ENCODE peak calls at places on chromosomes 12 and 14, in six cellular contexts. V is GM12865, D is lower leg skin, G is fibroblast of mammary gland, Z is thoracic aorta, K is tibial artery. C is an unnamed sample.

GRCh38 chr14:20707622-20708021 is 19.1 kb downstream of the ANG start:
- DNase-seq in D (no peak), G (no peak), Z (no peak), K (no peak), V (no peak), C (no peak)

GRCh38 chr14:20631023-20631820 is 10.3 kb downstream of the OR6S1 start:
- DNase-seq in K (no peak), G (peak; percentile 70), Z (no peak), V (peak; percentile 72), D (no peak), C (no peak)

GRCh38 chr14:74515891-74516412 is 22.4 kb downstream of the ISCA2 start:
- DNase-seq in Z (no peak), G (no peak), V (no peak), K (peak; percentile 51), D (no peak), C (no peak)

GRCh38 chr12:50771409-50771808 is 7.5 kb downstream of the ATF1 start:
- DNase-seq in G (no peak), K (no peak), V (no peak), D (no peak), Z (no peak), C (no peak)

GRCh38 chr12:5124401-5124800 is 80.7 kb downstream of the KCNA5 start:
- DNase-seq in K (no peak), V (no peak), D (no peak), Z (no peak), G (no peak), C (no peak)

GRCh38 chr12:132494294-132495164 is 4.6 kb downstream of the FBRSL1 start:
- DNase-seq in K (no peak), D (no peak), G (no peak), V (no peak), Z (no peak), C (no peak)

GRCh38 chr14:35991356-35991755 is 165.2 kb downstream of the BRMS1L start:
- DNase-seq in V (no peak), D (no peak), G (no peak), Z (no peak), K (no peak), C (no peak)

GRCh38 chr12:70007687-70008086 is 182.7 kb downstream of the MYRFL start:
- DNase-seq in K (no peak), D (no peak), G (peak; percentile 42), Z (no peak), V (no peak), C (no peak)

GRCh38 chr12:68189766-68190700 is 30.5 kb upstream of the IFNG start:
- DNase-seq in K (no peak), Z (no peak), V (no peak), D (no peak), G (peak; percentile 60), C (peak; percentile 30)

GRCh38 chr12:47356129-47356622 is 276.4 kb upstream of the AMIGO2 start:
- DNase-seq in G (no peak), Z (no peak), D (peak; percentile 20), K (no peak), V (peak; percentile 61), C (no peak)

GRCh38 chr12:115572440-115572839 is 705.1 kb downstream of the MED13L start:
- DNase-seq in G (peak; percentile 38), Z (no peak), K (no peak), D (no peak), V (peak; percentile 88), C (no peak)

GRCh38 chr14:29805415-29806123 is 122.1 kb downstream of the PRKD1 start:
- DNase-seq in K (peak; percentile 80), Z (peak; percentile 41), D (peak; percentile 29), G (peak; percentile 97), V (no peak), C (peak; percentile 95)
- H3K4me3 ChIP-seq in K (no peak overlapping the region), Z (no peak overlapping the region), D (no peak overlapping the region), G (no peak overlapping the region), V (no peak overlapping the region), C (no peak overlapping the region)

DNA sequence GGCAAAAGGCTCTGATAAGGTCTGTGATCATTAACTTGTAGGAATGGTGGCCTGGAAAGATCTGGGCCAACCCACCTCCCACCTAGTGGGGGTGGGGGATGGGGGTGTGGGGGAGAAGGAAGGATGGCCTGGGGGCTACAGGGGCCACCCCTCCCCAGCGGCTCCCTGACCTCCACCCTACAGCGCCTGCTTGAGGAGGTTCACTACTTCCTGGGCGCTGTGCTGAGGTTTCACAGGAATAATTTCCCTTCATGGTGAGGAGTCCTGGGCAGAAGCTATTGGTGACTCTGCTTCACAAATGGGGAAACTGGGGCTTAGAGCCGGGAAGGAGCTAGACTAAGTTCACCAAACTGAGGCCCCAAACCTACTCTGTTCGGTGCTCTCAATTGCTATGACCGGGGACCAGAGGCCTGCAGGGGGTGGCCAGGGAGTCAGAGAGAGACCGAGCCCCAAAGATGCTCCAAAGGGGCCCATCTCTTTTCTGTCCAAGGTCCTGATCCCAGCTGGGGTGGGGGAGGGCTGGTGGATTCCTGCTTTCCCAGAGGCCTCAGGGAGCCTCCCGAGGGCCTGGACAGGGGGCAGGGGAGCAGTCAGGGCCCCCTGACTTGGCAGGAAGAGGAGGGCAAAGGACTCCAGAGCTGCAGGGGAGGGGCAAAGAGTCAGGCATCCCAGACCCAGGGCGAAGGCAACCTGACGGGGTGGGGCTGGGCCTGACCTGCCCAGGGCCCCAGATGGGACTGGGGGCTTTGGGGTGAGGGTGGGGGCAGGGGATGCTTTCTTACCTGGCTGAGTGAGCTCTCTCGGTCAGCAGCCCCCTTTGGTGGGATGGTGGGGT is 1.7 kb downstream of the HNF1A start:
- DNase-seq in V (no peak), G (no peak), Z (no peak), K (no peak), D (no peak), C (no peak)
- H3K4me3 ChIP-seq in V (no peak overlapping the region), G (no peak overlapping the region), Z (no peak overlapping the region), K (no peak overlapping the region), D (no peak overlapping the region), C (no peak overlapping the region)

DNA sequence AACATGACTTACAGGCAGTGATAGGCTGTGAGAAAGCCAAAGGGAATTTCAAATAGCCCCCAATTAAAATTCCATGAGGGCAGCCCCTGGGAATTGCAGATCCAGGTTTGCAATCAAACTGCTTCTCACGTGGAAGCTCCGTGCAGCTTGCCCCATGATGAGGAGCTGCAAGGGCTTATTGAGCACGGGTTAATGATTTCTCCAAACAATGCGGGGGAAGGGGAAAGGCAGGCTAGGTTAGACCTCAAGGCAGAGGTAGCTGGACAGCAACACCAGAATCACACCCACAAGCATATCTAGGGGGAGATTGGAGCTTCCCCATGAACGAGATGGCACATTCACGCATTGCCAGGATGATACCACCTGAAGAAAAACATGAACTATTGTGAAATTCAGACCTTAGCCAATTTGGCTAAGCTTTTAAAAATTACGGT is 5.0 kb upstream of the DUSP6 start:
- DNase-seq in G (no peak), D (no peak), V (no peak), K (no peak), Z (no peak), C (no peak)
- H3K4me3 ChIP-seq in G (no peak overlapping the region), D (no peak overlapping the region), V (no peak overlapping the region), K (no peak overlapping the region), Z (no peak overlapping the region), C (no peak overlapping the region)

GRCh38 chr12:11553871-11554533 is 95.5 kb upstream of the ETV6 start:
- DNase-seq in K (no peak), D (peak; percentile 45), V (peak; percentile 92), G (peak; percentile 59), Z (no peak), C (no peak)

GRCh38 chr12:11559941-11560340 is 89.5 kb upstream of the ETV6 start:
- DNase-seq in Z (no peak), V (no peak), G (no peak), D (no peak), K (no peak), C (no peak)

GRCh38 chr12:11555743-11556625 is 93.5 kb upstream of the ETV6 start:
- DNase-seq in G (no peak), K (no peak), Z (no peak), V (no peak), D (no peak), C (no peak)

GRCh38 chr12:11555195-11555594 is 94.3 kb upstream of the ETV6 start:
- DNase-seq in D (no peak), G (no peak), Z (no peak), K (no peak), V (no peak), C (no peak)
- H3K4me3 ChIP-seq in D (no peak overlapping the region), G (no peak overlapping the region), Z (peak overlapping the region; percentile 61), K (peak overlapping the region; percentile 55), V (no peak overlapping the region), C (no peak overlapping the region)

DNA sequence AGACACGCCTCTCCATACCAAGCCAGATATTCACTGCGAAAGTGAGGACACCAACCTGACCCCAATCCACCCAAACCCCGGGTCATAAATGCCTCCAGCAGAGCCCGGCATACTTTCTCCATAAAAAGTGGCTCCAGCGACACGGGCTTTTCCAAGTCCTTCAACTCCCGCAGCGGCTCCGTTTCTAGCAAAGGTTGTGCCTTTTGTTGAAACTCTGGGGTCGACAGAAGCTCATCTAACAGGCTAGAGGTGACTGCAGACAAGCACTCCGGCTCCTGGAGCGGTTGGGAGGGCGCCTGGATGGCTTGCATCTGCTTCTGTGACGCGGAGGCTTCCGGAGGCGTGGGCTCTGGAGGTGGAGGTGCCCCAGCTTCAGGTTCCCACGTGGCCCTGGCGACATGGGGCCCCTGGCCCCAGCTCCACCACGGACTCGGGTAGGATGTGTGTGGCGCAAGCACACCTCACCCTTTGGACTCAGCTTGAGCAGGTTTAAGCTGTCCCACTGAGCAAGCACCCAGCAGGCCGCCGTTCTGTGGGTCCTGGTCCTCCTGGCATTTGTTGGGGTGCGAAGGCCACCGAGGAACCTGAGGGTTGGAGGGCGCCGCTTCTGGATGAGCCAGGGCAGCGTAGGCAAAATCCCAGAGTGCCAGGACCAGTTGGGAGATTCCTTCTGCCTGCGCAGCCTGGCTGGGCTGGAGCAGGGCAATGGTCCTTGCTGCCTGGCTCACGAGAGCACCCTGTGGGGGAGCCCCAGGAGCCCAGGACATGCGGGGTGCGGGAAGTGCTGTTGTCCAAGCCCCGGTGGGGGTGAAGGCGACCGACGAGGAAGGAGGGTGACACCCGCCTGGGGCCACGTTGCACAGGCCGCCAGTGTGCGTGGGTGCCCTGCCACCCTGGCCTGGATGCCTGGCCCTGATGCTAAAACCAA is 186.3 kb downstream of the ALG10 start:
- DNase-seq in K (no peak), G (no peak), D (no peak), V (no peak), Z (no peak), C (no peak)
- H3K4me3 ChIP-seq in K (no peak overlapping the region), G (no peak overlapping the region), D (no peak overlapping the region), V (no peak overlapping the region), Z (no peak overlapping the region), C (no peak overlapping the region)

GRCh38 chr14:61928300-61928699 is 166.1 kb downstream of the SNAPC1 start:
- DNase-seq in K (no peak), G (no peak), D (no peak), Z (no peak), V (no peak), C (no peak)
- H3K4me3 ChIP-seq in K (no peak overlapping the region), G (no peak overlapping the region), D (no peak overlapping the region), Z (no peak overlapping the region), V (no peak overlapping the region), C (no peak overlapping the region)